ENCODE peak calls at places on chromosome 17, in six cellular contexts. I is WTC11, Q is HEK293T, F is HCT116, P is K562, S is HepG2. W is an unnamed sample.

GRCh38 chr17:28018439-28019070 is 23.9 kb upstream of the NLK start:
- DNase-seq in S (no peak), F (no peak), P (no peak), Q (no peak), I (no peak), W (no peak)

GRCh38 chr17:21502301-21502700 is 126.1 kb downstream of the KCNJ12 start:
- DNase-seq in Q (no peak), S (no peak), F (no peak), P (no peak), I (no peak), W (no peak)

GRCh38 chr17:72034000-72034399 is 86.8 kb upstream of the SOX9 start:
- DNase-seq in F (no peak), P (no peak), S (no peak), Q (no peak), I (no peak), W (no peak)

GRCh38 chr17:7932949-7933348 is 943 bp downstream of the CNTROB start:
- DNase-seq in S (peak; percentile 21), F (no peak), P (peak; percentile 66), I (peak; percentile 26), Q (peak; percentile 57), W (no peak)

GRCh38 chr17:82664701-82665182 is 16.5 kb upstream of the WDR45B start:
- DNase-seq in F (no peak), I (no peak), S (no peak), P (no peak), Q (no peak), W (no peak)

GRCh38 chr17:16002708-16003265 is 3.2 kb downstream of the TTC19 start:
- DNase-seq in I (no peak), S (no peak), P (no peak), Q (no peak), F (no peak), W (no peak)

GRCh38 chr17:38512473-38513058 is 84.3 kb downstream of the ARHGAP23 start:
- DNase-seq in I (no peak), S (no peak), P (no peak), Q (no peak), F (no peak), W (no peak)

GRCh38 chr17:40106760-40107265 is 6.4 kb upstream of the NR1D1 start:
- DNase-seq in I (peak; percentile 22), F (no peak), S (no peak), P (no peak), Q (no peak), W (no peak)

GRCh38 chr17:9206160-9206988 is 185.1 kb downstream of the NTN1 start:
- DNase-seq in F (no peak), S (no peak), I (no peak), Q (no peak), P (no peak), W (no peak)

GRCh38 chr17:70078549-70078948 is 3.5 kb downstream of the KCNJ16 start:
- DNase-seq in I (no peak), P (no peak), S (no peak), F (no peak), Q (no peak), W (no peak)

GRCh38 chr17:70076189-70076588 is 1.2 kb downstream of the KCNJ16 start:
- DNase-seq in Q (no peak), I (no peak), P (no peak), F (no peak), S (no peak), W (no peak)

GRCh38 chr17:70078994-70079531 is 4.0 kb downstream of the KCNJ16 start:
- DNase-seq in Q (no peak), S (no peak), I (no peak), F (no peak), P (no peak), W (no peak)

GRCh38 chr17:70074991-70075390 is at the start of gene KCNJ16:
- DNase-seq in P (no peak), S (no peak), Q (no peak), F (no peak), I (no peak), W (no peak)

GRCh38 chr17:70076831-70077230 is 1.8 kb downstream of the KCNJ16 start:
- DNase-seq in Q (no peak), I (no peak), P (no peak), S (no peak), F (no peak), W (no peak)
- TF ChIP-seq SP1 in Q (no peak), I (no peak), P (no peak), S (no peak), F (no peak), W (no peak)

DNA sequence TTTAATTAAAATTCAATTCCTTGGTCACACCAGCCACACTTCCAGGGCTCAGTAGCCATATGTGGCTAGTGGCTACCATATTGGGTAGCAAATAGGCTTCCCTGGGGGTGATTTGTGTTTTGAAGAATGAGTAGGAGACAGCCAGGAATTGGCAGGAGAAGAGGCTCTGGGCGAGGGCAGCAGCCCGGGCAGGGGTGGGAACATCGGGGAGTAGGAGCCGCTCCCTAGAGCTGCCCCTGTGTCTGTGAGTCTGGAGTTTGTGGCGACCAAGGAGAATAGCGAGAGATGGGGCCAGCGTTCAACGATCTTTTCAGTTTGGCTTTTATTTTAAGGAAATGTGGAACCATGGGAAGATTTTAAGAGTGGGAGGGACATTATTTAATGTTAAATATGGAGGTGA is 81.7 kb downstream of the WIPI1 start:
- DNase-seq in Q (no peak), I (no peak), P (no peak), F (no peak), S (no peak), W (no peak)
- TF ChIP-seq SP1 in Q (no peak), I (no peak), P (no peak), F (no peak), S (no peak), W (no peak)

DNA sequence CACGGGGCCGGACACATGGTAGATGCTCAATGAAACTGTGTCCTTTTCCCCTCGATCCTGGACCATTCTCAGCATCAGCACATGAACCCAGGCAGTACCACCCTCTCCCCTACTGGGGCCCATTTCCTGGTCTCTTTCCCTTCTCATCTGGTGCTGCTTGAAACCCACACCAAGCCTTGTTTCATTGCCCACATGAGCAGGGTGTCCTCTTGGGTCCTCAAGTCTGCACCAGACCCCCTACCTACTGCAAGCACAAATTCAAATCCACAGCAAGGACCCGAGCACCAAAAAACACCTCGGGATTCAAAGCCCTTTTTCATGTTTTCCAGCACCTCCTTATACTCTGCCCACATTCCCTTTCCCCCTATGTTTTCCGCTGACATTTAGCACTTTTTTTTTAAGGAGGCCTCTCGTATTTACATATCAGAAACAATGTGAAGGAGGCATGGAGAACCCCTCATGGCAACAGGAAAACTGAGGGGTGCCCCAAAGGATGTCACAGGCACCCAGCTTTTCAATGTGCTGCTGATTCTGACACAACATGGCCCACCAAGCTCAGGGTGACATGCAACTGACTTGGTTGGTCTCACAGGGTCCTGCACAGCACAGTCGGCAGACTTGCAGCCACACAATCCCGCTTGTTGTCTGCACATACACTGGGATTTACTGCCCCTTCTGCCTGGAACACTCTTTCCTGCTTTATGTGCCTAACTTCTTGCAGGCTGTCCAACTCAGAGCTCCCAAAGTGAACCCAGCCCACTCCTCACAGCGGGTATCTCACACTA is 4.6 kb upstream of the CCL1 start:
- DNase-seq in Q (no peak), I (no peak), P (no peak), F (no peak), S (no peak), W (peak; percentile 32)
- TF ChIP-seq SP1 in Q (no peak), I (no peak), P (no peak), F (no peak), S (no peak), W (no peak)

DNA sequence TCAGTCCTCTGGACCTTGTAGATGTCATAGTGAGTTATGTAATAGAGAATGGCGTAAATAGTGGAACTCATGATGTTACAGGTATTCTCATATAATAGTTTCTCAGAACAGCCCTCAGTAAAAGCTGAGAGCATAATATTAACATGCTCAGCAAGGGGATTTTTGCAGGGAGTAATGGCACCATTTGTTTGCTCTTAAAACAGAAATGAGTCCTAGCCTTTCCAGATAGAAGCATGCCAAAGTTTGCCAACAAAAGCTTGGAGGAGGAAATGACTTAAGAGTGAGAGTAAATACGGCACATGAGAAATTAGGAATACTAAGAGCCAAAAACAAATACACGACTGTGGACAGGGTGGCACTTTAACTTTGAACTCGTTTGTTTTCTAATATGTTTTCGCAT is 198.4 kb downstream of the ANKFN1 start:
- DNase-seq in S (no peak), P (no peak), Q (no peak), F (no peak), I (no peak), W (no peak)
- TF ChIP-seq SP1 in S (no peak), P (no peak), Q (no peak), F (no peak), I (no peak), W (no peak)

GRCh38 chr17:78885956-78886355 is 17.0 kb downstream of the CEP295NL start:
- DNase-seq in Q (no peak), F (peak; percentile 26), I (no peak), S (no peak), P (no peak), W (no peak)
- TF ChIP-seq SP1 in Q (no peak), F (no peak), I (no peak), S (no peak), P (no peak), W (no peak)

GRCh38 chr17:149897-150575 is 12.7 kb downstream of the SCGB1C2 start:
- DNase-seq in Q (no peak), I (no peak), S (no peak), F (no peak), P (peak; percentile 11), W (no peak)

GRCh38 chr17:151004-151403 is 13.6 kb downstream of the SCGB1C2 start:
- DNase-seq in P (no peak), Q (no peak), F (no peak), S (peak; percentile 55), I (no peak), W (no peak)

GRCh38 chr17:153851-154250 is 16.5 kb downstream of the SCGB1C2 start:
- DNase-seq in S (no peak), P (no peak), F (no peak), Q (no peak), I (no peak), W (no peak)

GRCh38 chr17:152860-153420 is 15.6 kb downstream of the SCGB1C2 start:
- DNase-seq in S (no peak), F (no peak), Q (no peak), I (no peak), P (no peak), W (no peak)

GRCh38 chr17:151886-152859 is 14.8 kb downstream of the SCGB1C2 start:
- DNase-seq in F (no peak), S (no peak), Q (no peak), I (no peak), P (no peak), W (peak; percentile 40)
- TF ChIP-seq SP1 in F (no peak), S (no peak), Q (no peak), I (no peak), P (no peak), W (no peak)

DNA sequence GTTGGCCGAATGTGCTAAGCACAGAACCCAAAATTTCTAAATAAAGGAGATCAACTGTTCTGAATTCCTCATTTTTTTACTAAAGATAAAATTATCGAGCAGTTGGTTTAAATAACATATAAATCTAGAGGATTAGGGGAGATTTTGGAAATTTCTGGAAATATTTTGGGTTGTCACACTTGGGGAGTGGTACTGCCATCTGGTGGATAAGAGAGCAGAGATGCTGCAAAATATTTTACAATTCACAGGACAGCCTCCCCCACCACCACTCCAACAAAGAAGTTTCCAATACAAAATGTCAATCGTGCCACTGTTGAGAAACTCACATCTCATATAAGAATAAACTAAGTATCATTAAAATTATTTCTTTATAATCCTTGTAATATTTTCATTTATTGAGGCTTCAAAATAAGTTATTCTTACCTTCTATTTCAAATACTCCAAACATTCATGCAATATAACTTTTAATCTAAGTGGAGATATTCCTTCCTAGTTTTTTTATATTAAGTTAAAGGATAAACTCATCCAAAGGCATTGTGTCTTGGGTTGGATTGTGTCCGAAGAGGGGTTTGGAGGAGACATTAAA is 17.0 kb upstream of the ABCA8 start:
- DNase-seq in Q (peak; percentile 31), P (no peak), F (peak; percentile 15), I (no peak), S (peak; percentile 43), W (no peak)
- TF ChIP-seq SP1 in Q (no peak), P (no peak), F (no peak), I (no peak), S (no peak), W (no peak)

GRCh38 chr17:74920306-74920620 is 2.8 kb downstream of the USH1G start:
- DNase-seq in I (no peak), Q (no peak), P (no peak), F (no peak), S (no peak), W (no peak)
- TF ChIP-seq SP1 in I (no peak), Q (no peak), P (no peak), F (no peak), S (no peak), W (no peak)

W was measured in H1.